ENCODE peak calls at places on chromosomes 5 and 9, in four cellular contexts. L is pancreas; T is naive thymus-derived CD4-positive, alpha-beta T cell; O is adipocyte. J is an unnamed sample.

GRCh38 chr5:90483206-90483605 is 8.5 kb downstream of the POLR3G start:
- DNase-seq in T (no peak), O (peak; percentile 52), L (no peak), J (peak; percentile 5)

GRCh38 chr5:88734191-88734640 is 148.8 kb downstream of the MEF2C start:
- DNase-seq in L (no peak), T (no peak), O (no peak), J (peak; percentile 24)

GRCh38 chr5:117295941-117296340 is 721.3 kb upstream of the SEMA6A start:
- DNase-seq in O (no peak), T (no peak), L (no peak), J (no peak)

GRCh38 chr5:26553079-26553478 is 485.3 kb downstream of the CDH9 start:
- DNase-seq in T (no peak), O (no peak), L (no peak), J (peak; percentile 85)

GRCh38 chr5:144742376-144742775 is 571.7 kb downstream of the KCTD16 start:
- DNase-seq in L (no peak), T (no peak), O (peak; percentile 54), J (no peak)

GRCh38 chr5:149141957-149142851 is 911 bp downstream of the ABLIM3 start:
- DNase-seq in L (no peak), O (no peak), T (no peak), J (peak; percentile 32)

GRCh38 chr5:69265931-69266330 is 31.2 kb downstream of the CDK7 start:
- DNase-seq in L (no peak), T (no peak), O (no peak), J (no peak)

GRCh38 chr5:74672215-74672877 is 12.7 kb upstream of the HEXB start:
- DNase-seq in L (no peak), T (no peak), O (no peak), J (no peak)

GRCh38 chr9:114305189-114305555 is 17.7 kb upstream of the ORM1 start:
- DNase-seq in L (no peak), O (no peak), T (no peak), J (no peak)

GRCh38 chr5:59169101-59169767 is 586.4 kb downstream of the RAB3C start:
- DNase-seq in L (no peak), O (no peak), T (no peak), J (no peak)

GRCh38 chr9:121853617-121854395 is 202.4 kb downstream of the DAB2IP start:
- DNase-seq in T (no peak), L (no peak), O (no peak), J (no peak)

GRCh38 chr5:170216262-170216864 is 16.4 kb upstream of the C5orf58 start:
- DNase-seq in O (peak; percentile 59), T (no peak), L (no peak), J (peak; percentile 55)

GRCh38 chr5:53038196-53038847 is 49.2 kb downstream of the ITGA2 start:
- DNase-seq in T (no peak), O (no peak), L (no peak), J (no peak)

GRCh38 chr5:115930630-115931337 is 31.5 kb upstream of the LVRN start:
- DNase-seq in T (no peak), O (peak; percentile 10), L (no peak), J (no peak)

GRCh38 chr9:93202919-93203712 is 19.2 kb downstream of the WNK2 start:
- DNase-seq in O (no peak), T (no peak), L (no peak), J (no peak)

GRCh38 chr9:30507166-30507565 is 1877.3 kb upstream of the ACO1 start:
- DNase-seq in L (no peak), O (no peak), T (no peak), J (no peak)

GRCh38 chr5:56279291-56279690 is 46.2 kb upstream of the ANKRD55 start:
- DNase-seq in L (no peak), T (no peak), O (no peak), J (no peak)

GRCh38 chr5:52010430-52010829 is 627.2 kb downstream of the ISL1 start:
- DNase-seq in O (no peak), L (no peak), T (no peak), J (no peak)

GRCh38 chr5:52007230-52007858 is 624.1 kb downstream of the ISL1 start:
- DNase-seq in L (no peak), T (no peak), O (peak; percentile 42), J (peak; percentile 7)
- H3K4me3 ChIP-seq in L (no peak overlapping the region), T (no peak overlapping the region), O (no peak overlapping the region), J (no peak overlapping the region)

GRCh38 chr5:157496847-157497246 is 36.8 kb downstream of the NIPAL4 start:
- DNase-seq in L (no peak), T (no peak), O (no peak), J (no peak)
- H3K36me3 ChIP-seq in L (no peaks in the 10 kb centered on the region), T (no peaks in the 10 kb centered on the region), O (no peaks in the 10 kb centered on the region), J (peaks cover 11% of the 10 kb centered on the region)

GRCh38 chr5:150642991-150643710 is 2.7 kb downstream of the SYNPO start:
- DNase-seq in O (no peak), L (no peak), T (no peak), J (no peak)
- H3K4me3 ChIP-seq in O (no peak overlapping the region), L (peak overlapping the region; percentile 29), T (no peak overlapping the region), J (no peak overlapping the region)

GRCh38 chr5:14395411-14395810 is 186.2 kb upstream of the OTULINL start:
- DNase-seq in L (no peak), T (no peak), O (no peak), J (no peak)
- H3K36me3 ChIP-seq in L (peaks cover 25% of the 10 kb centered on the region), T (no peaks in the 10 kb centered on the region), O (peaks cover 82% of the 10 kb centered on the region), J (peaks cover 94% of the 10 kb centered on the region)

GRCh38 chr9:109166771-109167601 is at the start of gene FRRS1L:
- DNase-seq in L (no peak), T (no peak), O (peak; percentile 33), J (no peak)
- H3K4me3 ChIP-seq in L (peak within 1 kb of the TSS; percentile 7), T (no peak within 1 kb of the TSS), O (peak within 1 kb of the TSS; percentile 54), J (no peak within 1 kb of the TSS)